ENCODE peak calls at places on chromosomes 3 and 15, in nine cellular contexts. F is stimulated activated CD4-positive, alpha-beta T cell treated with anti-CD3 and anti-CD28 coated beads, TNF-alpha, amount 100 ng/mL, for 4 hours; B is upper lobe of right lung; L is activated CD4-positive, alpha-beta T cell treated with anti-CD3 and anti-CD28 coated beads for 4 hours; E is astrocyte; O is midbrain; Q is Ammon's horn; C is mesenchymal stem cell; G is AG08396. U is an unnamed sample.

GRCh38 chr3:157477441-157477840 is 25.8 kb downstream of the VEPH1 start:
- DNase-seq in Q (no peak), L (no peak), C (peak; percentile 43), F (no peak), B (no peak), O (no peak), G (no peak), E (peak; percentile 20), U (peak; percentile 60)

GRCh38 chr15:38201714-38202113 is 50.9 kb upstream of the SPRED1 start:
- DNase-seq in G (no peak), F (no peak), O (no peak), Q (no peak), C (no peak), L (no peak), E (no peak), B (no peak), U (no peak)

GRCh38 chr3:70138606-70139005 is 139.1 kb downstream of the SAMMSON start:
- DNase-seq in Q (no peak), E (no peak), L (no peak), B (no peak), C (no peak), F (no peak), G (no peak), O (no peak), U (no peak)

GRCh38 chr3:25428003-25428861 is at the start of gene RARB:
- DNase-seq in E (peak; percentile 95), B (peak; percentile 66), F (no peak), O (peak; percentile 30), Q (peak; percentile 76), L (no peak), C (peak; percentile 93), G (peak; percentile 77), U (peak; percentile 96)

GRCh38 chr15:60781211-60781713 is 302.3 kb upstream of the ICE2 start:
- DNase-seq in Q (peak; percentile 50), G (no peak), E (no peak), O (peak; percentile 70), C (no peak), L (no peak), F (no peak), B (no peak), U (no peak)

GRCh38 chr3:136979204-136979603 is 21.4 kb downstream of the IL20RB start:
- DNase-seq in Q (no peak), G (no peak), F (no peak), E (no peak), O (no peak), B (no peak), C (no peak), L (no peak), U (no peak)

GRCh38 chr3:38836561-38836960 is 20.5 kb upstream of the SCN10A start:
- DNase-seq in G (no peak), F (no peak), B (no peak), L (no peak), Q (no peak), E (no peak), O (no peak), C (no peak), U (no peak)

GRCh38 chr3:12938258-12938711 is 96.9 kb upstream of the RPL32 start:
- DNase-seq in G (peak; percentile 53), O (no peak), L (no peak), C (no peak), Q (no peak), B (no peak), E (no peak), F (no peak), U (no peak)

GRCh38 chr3:123389338-123389910 is 59.5 kb downstream of the ADCY5 start:
- DNase-seq in C (no peak), E (no peak), G (no peak), L (no peak), B (no peak), F (no peak), Q (no peak), O (no peak), U (no peak)

GRCh38 chr15:46956456-46956855 is 760.8 kb upstream of the SEMA6D start:
- DNase-seq in Q (peak; percentile 42), L (no peak), F (no peak), O (peak; percentile 19), G (no peak), B (no peak), E (no peak), C (no peak), U (no peak)

GRCh38 chr3:60017631-60018030 is 967.8 kb upstream of the CFAP20DC start:
- DNase-seq in B (no peak), L (peak; percentile 19), Q (no peak), G (no peak), E (peak; percentile 93), F (peak; percentile 6), C (no peak), O (no peak), U (peak; percentile 86)

GRCh38 chr15:82934100-82934880 is 18.2 kb downstream of the HOMER2 start:
- DNase-seq in E (no peak), G (no peak), B (peak; percentile 53), O (no peak), C (no peak), L (no peak), F (no peak), Q (no peak), U (no peak)

GRCh38 chr15:40367038-40367672 is 9.1 kb downstream of the DISP2 start:
- DNase-seq in F (no peak), C (no peak), B (peak; percentile 64), Q (peak; percentile 87), O (peak; percentile 47), E (no peak), G (no peak), L (no peak), U (no peak)

GRCh38 chr3:179837374-179837773 is 184.5 kb downstream of the USP13 start:
- DNase-seq in Q (no peak), L (no peak), C (peak; percentile 17), O (no peak), G (no peak), F (no peak), E (no peak), B (no peak), U (no peak)

GRCh38 chr3:39183231-39184080 is 8.9 kb downstream of the XIRP1 start:
- DNase-seq in F (no peak), Q (no peak), L (no peak), C (no peak), O (peak; percentile 37), B (no peak), E (no peak), G (no peak), U (no peak)

GRCh38 chr3:69541059-69541471 is 155.2 kb upstream of the FRMD4B start:
- DNase-seq in F (no peak), Q (no peak), C (no peak), L (no peak), G (no peak), B (no peak), O (no peak), E (no peak), U (no peak)

GRCh38 chr3:106945435-106945834 is 431.8 kb upstream of the CCDC54 start:
- DNase-seq in C (no peak), E (no peak), G (no peak), L (no peak), O (no peak), Q (no peak), B (no peak), F (no peak), U (no peak)

U was measured in M059J.